ENCODE peak calls at places on chromosomes 11 and 22, in ten cellular contexts. One of them, this sample, is unnamed.

GRCh38 chr11:66846671-66847091 is 3.4 kb downstream of the RCE1 start:
- DNase-seq in HL-60: no peak
- DNase-seq in Peyer's patch: no peak
- DNase-seq in mammary epithelial cell: no peak
- DNase-seq in CD8-positive, alpha-beta T cell: no peak
- DNase-seq in heart right ventricle: no peak
- DNase-seq in IMR-90: no peak
- DNase-seq in AG04449: no peak
- DNase-seq in body of pancreas: no peak
- DNase-seq in HCT116: no peak
- DNase-seq in this sample: no peak

GRCh38 chr11:83895516-83895915 is 609.3 kb upstream of the CCDC90B start:
- DNase-seq in CD8-positive, alpha-beta T cell: no peak
- DNase-seq in mammary epithelial cell: no peak
- DNase-seq in body of pancreas: no peak
- DNase-seq in HL-60: no peak
- DNase-seq in heart right ventricle: no peak
- DNase-seq in HCT116: no peak
- DNase-seq in Peyer's patch: no peak
- DNase-seq in IMR-90: no peak
- DNase-seq in AG04449: peak; percentile 1
- DNase-seq in this sample: peak; percentile 63

GRCh38 chr11:69325446-69325845 is 31.5 kb downstream of the MYEOV start:
- DNase-seq in AG04449: no peak
- DNase-seq in HL-60: no peak
- DNase-seq in mammary epithelial cell: no peak
- DNase-seq in Peyer's patch: no peak
- DNase-seq in body of pancreas: no peak
- DNase-seq in HCT116: no peak
- DNase-seq in IMR-90: no peak
- DNase-seq in heart right ventricle: no peak
- DNase-seq in CD8-positive, alpha-beta T cell: no peak
- DNase-seq in this sample: no peak

GRCh38 chr11:133928628-133929059 is 28.1 kb downstream of the IGSF9B start:
- DNase-seq in heart right ventricle: no peak
- DNase-seq in IMR-90: no peak
- DNase-seq in HCT116: no peak
- DNase-seq in mammary epithelial cell: peak; percentile 65
- DNase-seq in CD8-positive, alpha-beta T cell: no peak
- DNase-seq in Peyer's patch: no peak
- DNase-seq in AG04449: no peak
- DNase-seq in body of pancreas: no peak
- DNase-seq in HL-60: peak; percentile 5
- DNase-seq in this sample: peak; percentile 20

GRCh38 chr22:49964136-49964492 is 3.5 kb downstream of the PIM3 start:
- DNase-seq in HL-60: no peak
- DNase-seq in body of pancreas: no peak
- DNase-seq in Peyer's patch: no peak
- DNase-seq in AG04449: no peak
- DNase-seq in CD8-positive, alpha-beta T cell: no peak
- DNase-seq in heart right ventricle: peak; percentile 17
- DNase-seq in mammary epithelial cell: no peak
- DNase-seq in IMR-90: no peak
- DNase-seq in HCT116: no peak
- DNase-seq in this sample: no peak

GRCh38 chr11:83773950-83774880 is 488.0 kb upstream of the CCDC90B start:
- DNase-seq in heart right ventricle: no peak
- DNase-seq in IMR-90: peak; percentile 27
- DNase-seq in CD8-positive, alpha-beta T cell: no peak
- DNase-seq in Peyer's patch: no peak
- DNase-seq in body of pancreas: no peak
- DNase-seq in mammary epithelial cell: no peak
- DNase-seq in AG04449: peak; percentile 16
- DNase-seq in HCT116: no peak
- DNase-seq in HL-60: no peak
- DNase-seq in this sample: peak; percentile 11

GRCh38 chr11:37504066-37504611 is 906.1 kb upstream of the RAG2 start:
- DNase-seq in heart right ventricle: no peak
- DNase-seq in CD8-positive, alpha-beta T cell: no peak
- DNase-seq in body of pancreas: no peak
- DNase-seq in HL-60: no peak
- DNase-seq in IMR-90: peak; percentile 90
- DNase-seq in mammary epithelial cell: peak; percentile 98
- DNase-seq in Peyer's patch: no peak
- DNase-seq in AG04449: peak; percentile 66
- DNase-seq in HCT116: no peak
- DNase-seq in this sample: peak; percentile 68

GRCh38 chr22:36422287-36423014 is 34.7 kb upstream of the MYH9 start:
- DNase-seq in CD8-positive, alpha-beta T cell: no peak
- DNase-seq in Peyer's patch: no peak
- DNase-seq in AG04449: no peak
- DNase-seq in IMR-90: no peak
- DNase-seq in heart right ventricle: no peak
- DNase-seq in body of pancreas: no peak
- DNase-seq in HL-60: no peak
- DNase-seq in HCT116: no peak
- DNase-seq in mammary epithelial cell: no peak
- DNase-seq in this sample: no peak

GRCh38 chr11:116707250-116707649 is 65.5 kb downstream of the BUD13 start:
- DNase-seq in body of pancreas: peak; percentile 77
- DNase-seq in CD8-positive, alpha-beta T cell: no peak
- DNase-seq in HL-60: no peak
- DNase-seq in mammary epithelial cell: no peak
- DNase-seq in HCT116: no peak
- DNase-seq in Peyer's patch: no peak
- DNase-seq in IMR-90: no peak
- DNase-seq in heart right ventricle: no peak
- DNase-seq in AG04449: no peak
- DNase-seq in this sample: no peak

GRCh38 chr22:48253136-48253535 is 1490.7 kb downstream of the TBC1D22A start:
- DNase-seq in CD8-positive, alpha-beta T cell: no peak
- DNase-seq in heart right ventricle: no peak
- DNase-seq in Peyer's patch: no peak
- DNase-seq in HL-60: no peak
- DNase-seq in body of pancreas: no peak
- DNase-seq in AG04449: no peak
- DNase-seq in mammary epithelial cell: no peak
- DNase-seq in HCT116: no peak
- DNase-seq in IMR-90: no peak
- DNase-seq in this sample: no peak

GRCh38 chr11:65782816-65783228 is 2.0 kb upstream of the AP5B1 start:
- DNase-seq in body of pancreas: no peak
- DNase-seq in HL-60: no peak
- DNase-seq in AG04449: no peak
- DNase-seq in Peyer's patch: no peak
- DNase-seq in CD8-positive, alpha-beta T cell: no peak
- DNase-seq in heart right ventricle: no peak
- DNase-seq in HCT116: no peak
- DNase-seq in mammary epithelial cell: peak; percentile 67
- DNase-seq in IMR-90: no peak
- DNase-seq in this sample: no peak

DNA sequence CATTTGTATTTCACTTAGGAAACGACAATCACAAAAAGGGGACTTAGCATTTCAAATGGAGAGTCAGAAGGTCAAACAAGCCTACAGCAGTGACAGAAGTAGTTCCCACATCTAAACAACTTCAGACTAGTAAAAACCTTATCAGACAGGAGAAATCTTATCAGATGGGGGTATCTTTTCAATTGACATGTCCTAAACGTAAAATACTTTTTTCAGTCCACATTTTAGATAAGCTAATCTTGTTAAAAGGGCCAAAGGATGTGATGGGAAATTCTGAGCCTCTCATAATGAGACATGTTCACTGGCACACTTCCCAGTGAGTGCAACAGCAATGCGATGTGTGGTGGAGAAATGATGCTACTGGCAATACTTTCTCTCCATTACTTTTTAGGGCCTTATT is 2.4 kb downstream of the MAPK1 start:
- DNase-seq in mammary epithelial cell: peak; percentile 78
- DNase-seq in AG04449: peak; percentile 53
- DNase-seq in HL-60: no peak
- DNase-seq in HCT116: no peak
- DNase-seq in heart right ventricle: no peak
- DNase-seq in Peyer's patch: no peak
- DNase-seq in CD8-positive, alpha-beta T cell: no peak
- DNase-seq in body of pancreas: peak; percentile 45
- DNase-seq in IMR-90: peak; percentile 91
- DNase-seq in this sample: peak; percentile 88
- H3K4me3 ChIP-seq in mammary epithelial cell: peak overlapping the region; percentile 88
- H3K4me3 ChIP-seq in AG04449: peak overlapping the region; percentile 26
- H3K4me3 ChIP-seq in HL-60: peak overlapping the region; percentile 11
- H3K4me3 ChIP-seq in HCT116: no peak overlapping the region
- H3K4me3 ChIP-seq in heart right ventricle: no peak overlapping the region
- H3K4me3 ChIP-seq in Peyer's patch: peak overlapping the region; percentile 96
- H3K4me3 ChIP-seq in CD8-positive, alpha-beta T cell: no peak overlapping the region
- H3K4me3 ChIP-seq in body of pancreas: no peak overlapping the region
- H3K4me3 ChIP-seq in IMR-90: no peak overlapping the region
- H3K4me3 ChIP-seq in this sample: no peak overlapping the region

GRCh38 chr11:128422576-128423370 is 164.6 kb downstream of the ETS1 start:
- DNase-seq in body of pancreas: peak; percentile 46
- DNase-seq in mammary epithelial cell: no peak
- DNase-seq in AG04449: no peak
- DNase-seq in HL-60: no peak
- DNase-seq in HCT116: no peak
- DNase-seq in IMR-90: no peak
- DNase-seq in heart right ventricle: peak; percentile 66
- DNase-seq in Peyer's patch: peak; percentile 69
- DNase-seq in CD8-positive, alpha-beta T cell: peak; percentile 76
- DNase-seq in this sample: no peak
- H3K4me3 ChIP-seq in body of pancreas: no peak overlapping the region
- H3K4me3 ChIP-seq in mammary epithelial cell: no peak overlapping the region
- H3K4me3 ChIP-seq in AG04449: no peak overlapping the region
- H3K4me3 ChIP-seq in HL-60: no peak overlapping the region
- H3K4me3 ChIP-seq in HCT116: no peak overlapping the region
- H3K4me3 ChIP-seq in IMR-90: no peak overlapping the region
- H3K4me3 ChIP-seq in heart right ventricle: no peak overlapping the region
- H3K4me3 ChIP-seq in Peyer's patch: no peak overlapping the region
- H3K4me3 ChIP-seq in CD8-positive, alpha-beta T cell: peak overlapping the region; percentile 0
- H3K4me3 ChIP-seq in this sample: no peak overlapping the region

DNA sequence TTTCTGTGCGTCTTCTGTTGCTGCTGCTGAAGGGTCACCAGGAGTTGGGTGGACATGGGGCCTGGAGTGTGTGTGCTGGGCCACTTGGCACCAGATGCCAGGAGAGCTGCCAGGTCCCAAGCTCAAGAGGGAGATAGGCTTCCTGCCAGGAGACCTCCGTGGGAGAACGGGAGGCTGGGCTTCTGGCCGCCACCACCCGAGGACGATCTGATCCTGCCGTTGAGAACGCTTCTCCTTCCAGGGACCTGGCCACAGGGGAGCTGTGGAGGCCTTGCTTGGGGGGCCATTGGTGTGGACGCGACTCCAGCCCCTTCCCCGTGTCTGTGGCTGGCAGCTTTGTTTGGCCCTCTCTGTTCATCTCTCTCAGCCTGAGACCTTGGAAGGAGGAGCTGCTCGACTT is 2.4 kb downstream of the BRSK2 start:
- DNase-seq in Peyer's patch: no peak
- DNase-seq in mammary epithelial cell: no peak
- DNase-seq in CD8-positive, alpha-beta T cell: no peak
- DNase-seq in HL-60: no peak
- DNase-seq in heart right ventricle: no peak
- DNase-seq in IMR-90: no peak
- DNase-seq in AG04449: no peak
- DNase-seq in body of pancreas: peak; percentile 94
- DNase-seq in HCT116: no peak
- DNase-seq in this sample: no peak
- H3K4me3 ChIP-seq in Peyer's patch: no peak overlapping the region
- H3K4me3 ChIP-seq in mammary epithelial cell: no peak overlapping the region
- H3K4me3 ChIP-seq in CD8-positive, alpha-beta T cell: no peak overlapping the region
- H3K4me3 ChIP-seq in HL-60: no peak overlapping the region
- H3K4me3 ChIP-seq in heart right ventricle: no peak overlapping the region
- H3K4me3 ChIP-seq in IMR-90: no peak overlapping the region
- H3K4me3 ChIP-seq in AG04449: no peak overlapping the region
- H3K4me3 ChIP-seq in body of pancreas: no peak overlapping the region
- H3K4me3 ChIP-seq in HCT116: no peak overlapping the region
- H3K4me3 ChIP-seq in this sample: no peak overlapping the region

GRCh38 chr11:118910309-118911112 is 15.2 kb downstream of the BCL9L start:
- DNase-seq in body of pancreas: peak; percentile 80
- DNase-seq in IMR-90: peak; percentile 92
- DNase-seq in heart right ventricle: peak; percentile 82
- DNase-seq in CD8-positive, alpha-beta T cell: no peak
- DNase-seq in mammary epithelial cell: peak; percentile 81
- DNase-seq in HL-60: no peak
- DNase-seq in Peyer's patch: no peak
- DNase-seq in AG04449: no peak
- DNase-seq in HCT116: no peak
- DNase-seq in this sample: peak; percentile 95

GRCh38 chr11:118907749-118908106 is 18.0 kb downstream of the BCL9L start:
- DNase-seq in IMR-90: no peak
- DNase-seq in CD8-positive, alpha-beta T cell: no peak
- DNase-seq in Peyer's patch: no peak
- DNase-seq in body of pancreas: no peak
- DNase-seq in AG04449: no peak
- DNase-seq in HCT116: no peak
- DNase-seq in HL-60: no peak
- DNase-seq in heart right ventricle: no peak
- DNase-seq in mammary epithelial cell: no peak
- DNase-seq in this sample: no peak

GRCh38 chr11:118908264-118908663 is 17.5 kb downstream of the BCL9L start:
- DNase-seq in HCT116: no peak
- DNase-seq in body of pancreas: no peak
- DNase-seq in IMR-90: no peak
- DNase-seq in mammary epithelial cell: no peak
- DNase-seq in Peyer's patch: no peak
- DNase-seq in AG04449: no peak
- DNase-seq in heart right ventricle: no peak
- DNase-seq in HL-60: no peak
- DNase-seq in CD8-positive, alpha-beta T cell: no peak
- DNase-seq in this sample: no peak

GRCh38 chr11:118909619-118910308 is 16.0 kb downstream of the BCL9L start:
- DNase-seq in heart right ventricle: no peak
- DNase-seq in Peyer's patch: no peak
- DNase-seq in AG04449: no peak
- DNase-seq in IMR-90: no peak
- DNase-seq in CD8-positive, alpha-beta T cell: no peak
- DNase-seq in mammary epithelial cell: peak; percentile 11
- DNase-seq in HL-60: no peak
- DNase-seq in HCT116: no peak
- DNase-seq in body of pancreas: peak; percentile 23
- DNase-seq in this sample: no peak

DNA sequence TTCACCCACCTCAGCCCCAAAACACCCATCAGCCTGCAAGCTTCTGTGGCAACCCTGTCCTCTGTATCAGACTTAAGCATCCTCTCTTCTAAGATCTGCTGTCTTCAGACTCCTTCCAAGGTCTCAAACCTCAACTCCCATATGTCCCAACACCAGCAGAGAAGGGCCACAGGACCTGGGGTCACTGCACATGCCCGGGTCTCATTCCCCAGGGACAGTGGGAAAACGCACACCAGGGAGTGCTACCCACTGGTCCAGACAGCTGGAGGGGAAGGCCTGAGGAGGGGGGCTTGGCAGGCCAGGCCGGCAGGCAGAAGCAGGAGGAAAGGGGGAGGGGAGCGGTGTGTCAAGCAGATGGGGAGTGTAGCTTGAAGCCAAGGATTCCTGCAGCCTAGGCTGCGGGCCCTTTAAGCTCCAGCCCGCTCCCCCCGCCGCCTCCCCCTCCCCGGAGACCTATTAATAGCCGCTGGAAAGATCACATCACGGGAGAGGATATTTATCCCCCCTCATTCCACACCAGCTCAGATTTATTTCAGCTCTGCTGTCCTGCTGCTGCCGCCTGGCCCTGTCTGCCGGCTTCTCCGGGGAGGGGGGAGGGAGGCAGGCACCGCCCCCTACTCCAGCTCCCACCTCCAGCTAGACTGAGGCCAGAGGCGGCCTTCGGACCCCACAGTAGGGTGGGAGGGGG is 16.7 kb downstream of the BCL9L start:
- DNase-seq in IMR-90: peak; percentile 92
- DNase-seq in AG04449: no peak
- DNase-seq in Peyer's patch: no peak
- DNase-seq in mammary epithelial cell: peak; percentile 23
- DNase-seq in HCT116: no peak
- DNase-seq in HL-60: no peak
- DNase-seq in heart right ventricle: peak; percentile 83
- DNase-seq in CD8-positive, alpha-beta T cell: no peak
- DNase-seq in body of pancreas: peak; percentile 81
- DNase-seq in this sample: peak; percentile 93
- H3K4me3 ChIP-seq in IMR-90: peak overlapping the region; percentile 25
- H3K4me3 ChIP-seq in AG04449: peak overlapping the region; percentile 55
- H3K4me3 ChIP-seq in Peyer's patch: peak overlapping the region; percentile 37
- H3K4me3 ChIP-seq in mammary epithelial cell: peak overlapping the region; percentile 10
- H3K4me3 ChIP-seq in HCT116: peak overlapping the region; percentile 40
- H3K4me3 ChIP-seq in HL-60: no peak overlapping the region
- H3K4me3 ChIP-seq in heart right ventricle: peak overlapping the region; percentile 48
- H3K4me3 ChIP-seq in CD8-positive, alpha-beta T cell: peak overlapping the region; percentile 27
- H3K4me3 ChIP-seq in body of pancreas: no peak overlapping the region
- H3K4me3 ChIP-seq in this sample: peak overlapping the region; percentile 44